ENCODE peak calls at places on chromosome 9, in four cellular contexts. P, A, B and V are unnamed samples.

GRCh38 chr9:19985081-19985480 is 196.2 kb upstream of the SLC24A2 start:
- DNase-seq in B (no peak), A (no peak), P (no peak), V (no peak)

GRCh38 chr9:122206118-122207046 is 22.4 kb downstream of the LHX6 start:
- DNase-seq in P (no peak), B (no peak), A (peak; percentile 81), V (no peak)

GRCh38 chr9:116490321-116490720 is 196.8 kb upstream of the TRIM32 start:
- DNase-seq in B (no peak), A (no peak), P (no peak), V (no peak)

GRCh38 chr9:97475079-97475478 is 26.4 kb upstream of the TMOD1 start:
- DNase-seq in B (no peak), P (no peak), A (peak; percentile 66), V (no peak)

GRCh38 chr9:134545213-134546211 is 96.1 kb upstream of the COL5A1 start:
- DNase-seq in B (no peak), A (peak; percentile 84), P (no peak), V (no peak)

GRCh38 chr9:115642285-115642684 is 511.3 kb upstream of the PAPPA start:
- DNase-seq in A (no peak), B (no peak), P (no peak), V (no peak)

GRCh38 chr9:87108639-87109038 is 161.3 kb upstream of the GAS1 start:
- DNase-seq in B (no peak), P (no peak), A (no peak), V (no peak)

GRCh38 chr9:87909310-87910041 is 8.3 kb upstream of the SPATA31C1 start:
- DNase-seq in P (no peak), A (no peak), B (no peak), V (no peak)

GRCh38 chr9:16058131-16058549 is 505.3 kb downstream of the CCDC171 start:
- DNase-seq in A (peak; percentile 79), B (no peak), P (peak; percentile 26), V (no peak)

GRCh38 chr9:6565312-6565711 is 80.2 kb downstream of the GLDC start:
- DNase-seq in P (no peak), B (no peak), A (no peak), V (no peak)

GRCh38 chr9:128702445-128702948 is at the start of gene PKN3:
- DNase-seq in B (peak; percentile 81), A (peak; percentile 87), P (peak; percentile 97), V (peak; percentile 88)

GRCh38 chr9:31486630-31487029 is 897.8 kb upstream of the ACO1 start:
- DNase-seq in A (no peak), P (no peak), B (no peak), V (no peak)

GRCh38 chr9:137761032-137761431 is 116.5 kb upstream of the CACNA1B start:
- DNase-seq in P (no peak), B (no peak), A (no peak), V (no peak)

GRCh38 chr9:137045294-137046093 is 483 bp downstream of the NPDC1 start:
- DNase-seq in A (peak; percentile 58), B (no peak), P (peak; percentile 59), V (no peak)

GRCh38 chr9:100286257-100286656 is 66.5 kb downstream of the TEX10 start:
- DNase-seq in P (no peak), A (no peak), B (no peak), V (no peak)

GRCh38 chr9:35191105-35191504 is 29.3 kb downstream of the UNC13B start:
- DNase-seq in B (no peak), P (no peak), A (no peak), V (no peak)

GRCh38 chr9:127113540-127113928 is 8.9 kb downstream of the ANGPTL2 start:
- DNase-seq in A (no peak), B (no peak), P (no peak), V (no peak)

GRCh38 chr9:73565833-73566465 is 414.3 kb downstream of the ANXA1 start:
- DNase-seq in P (peak; percentile 57), A (no peak), B (no peak), V (no peak)

GRCh38 chr9:126440938-126441337 is 114.3 kb downstream of the MVB12B start:
- DNase-seq in A (peak; percentile 25), P (no peak), B (no peak), V (no peak)

GRCh38 chr9:132235894-132236661 is 74.2 kb downstream of the NTNG2 start:
- DNase-seq in B (peak; percentile 76), P (peak; percentile 94), A (peak; percentile 59), V (peak; percentile 79)

GRCh38 chr9:109735796-109736195 is 44.2 kb upstream of the PALM2AKAP2 start:
- DNase-seq in P (no peak), B (no peak), A (no peak), V (no peak)

GRCh38 chr9:92725726-92726125 is 38.9 kb downstream of the BICD2 start:
- DNase-seq in A (no peak), B (no peak), P (no peak), V (no peak)

GRCh38 chr9:120395374-120395773 is 184.6 kb downstream of the CDK5RAP2 start:
- DNase-seq in A (no peak), P (no peak), B (no peak), V (no peak)

GRCh38 chr9:109319631-109320233 is 1.1 kb downstream of the EPB41L4B start:
- DNase-seq in A (peak; percentile 34), B (no peak), P (no peak), V (no peak)

GRCh38 chr9:15416880-15417279 is 5.8 kb upstream of the SNAPC3 start:
- DNase-seq in A (peak; percentile 37), B (no peak), P (peak; percentile 56), V (peak; percentile 30)